ENCODE peak calls at places on chromosomes 2 and 18, in six cellular contexts. One of them, this sample, is unnamed.

GRCh38 chr18:30280861-30281470 is 761.6 kb downstream of the DSC3 start:
- DNase-seq in HTR-8/SVneo: peak
- DNase-seq in CD8-positive, alpha-beta T cell: no peak
- DNase-seq in adipocyte: peak
- DNase-seq in cardiac muscle cell: peak
- DNase-seq in left colon: no peak
- DNase-seq in this sample: peak

GRCh38 chr2:159855153-159856140 is 57.4 kb upstream of the CD302 start:
- DNase-seq in CD8-positive, alpha-beta T cell: no peak
- DNase-seq in adipocyte: peak
- DNase-seq in left colon: no peak
- DNase-seq in cardiac muscle cell: no peak
- DNase-seq in HTR-8/SVneo: no peak
- DNase-seq in this sample: no peak

GRCh38 chr2:217335341-217335966 is 475.6 kb upstream of the TNP1 start:
- DNase-seq in left colon: no peak
- DNase-seq in HTR-8/SVneo: no peak
- DNase-seq in cardiac muscle cell: no peak
- DNase-seq in CD8-positive, alpha-beta T cell: no peak
- DNase-seq in adipocyte: no peak
- DNase-seq in this sample: no peak

GRCh38 chr18:33577688-33578370 is at the start of gene ASXL3:
- DNase-seq in HTR-8/SVneo: no peak
- DNase-seq in left colon: peak
- DNase-seq in cardiac muscle cell: peak
- DNase-seq in CD8-positive, alpha-beta T cell: no peak
- DNase-seq in adipocyte: peak
- DNase-seq in this sample: peak

GRCh38 chr2:63486861-63487290 is 101.4 kb downstream of the WDPCP start:
- DNase-seq in HTR-8/SVneo: no peak
- DNase-seq in adipocyte: no peak
- DNase-seq in left colon: no peak
- DNase-seq in cardiac muscle cell: peak
- DNase-seq in CD8-positive, alpha-beta T cell: no peak
- DNase-seq in this sample: no peak

GRCh38 chr18:55398858-55399257 is 189.1 kb downstream of the TCF4 start:
- DNase-seq in cardiac muscle cell: no peak
- DNase-seq in CD8-positive, alpha-beta T cell: no peak
- DNase-seq in left colon: no peak
- DNase-seq in HTR-8/SVneo: no peak
- DNase-seq in adipocyte: no peak
- DNase-seq in this sample: no peak

GRCh38 chr2:225637199-225637598 is 237.7 kb downstream of the NYAP2 start:
- DNase-seq in adipocyte: peak
- DNase-seq in left colon: peak
- DNase-seq in HTR-8/SVneo: no peak
- DNase-seq in CD8-positive, alpha-beta T cell: no peak
- DNase-seq in cardiac muscle cell: no peak
- DNase-seq in this sample: no peak

GRCh38 chr2:95023222-95023597 is 2.3 kb upstream of the MAL start:
- DNase-seq in HTR-8/SVneo: no peak
- DNase-seq in left colon: peak
- DNase-seq in adipocyte: no peak
- DNase-seq in CD8-positive, alpha-beta T cell: peak
- DNase-seq in cardiac muscle cell: no peak
- DNase-seq in this sample: no peak

GRCh38 chr2:226030369-226031077 is 631.0 kb downstream of the NYAP2 start:
- DNase-seq in cardiac muscle cell: peak
- DNase-seq in left colon: no peak
- DNase-seq in HTR-8/SVneo: no peak
- DNase-seq in CD8-positive, alpha-beta T cell: no peak
- DNase-seq in adipocyte: no peak
- DNase-seq in this sample: no peak

GRCh38 chr2:85795331-85796045 is 41.7 kb downstream of the ATOH8 start:
- DNase-seq in adipocyte: no peak
- DNase-seq in HTR-8/SVneo: no peak
- DNase-seq in left colon: no peak
- DNase-seq in CD8-positive, alpha-beta T cell: no peak
- DNase-seq in cardiac muscle cell: no peak
- DNase-seq in this sample: no peak

GRCh38 chr2:18356676-18357075 is 203.8 kb downstream of the RDH14 start:
- DNase-seq in left colon: no peak
- DNase-seq in CD8-positive, alpha-beta T cell: no peak
- DNase-seq in HTR-8/SVneo: peak
- DNase-seq in adipocyte: peak
- DNase-seq in cardiac muscle cell: no peak
- DNase-seq in this sample: no peak

GRCh38 chr2:10169581-10169980 is 47.0 kb downstream of the RRM2 start:
- DNase-seq in HTR-8/SVneo: peak
- DNase-seq in adipocyte: peak
- DNase-seq in CD8-positive, alpha-beta T cell: no peak
- DNase-seq in left colon: no peak
- DNase-seq in cardiac muscle cell: no peak
- DNase-seq in this sample: no peak

GRCh38 chr2:121080013-121080772 is 204.8 kb downstream of the TFCP2L1 start:
- DNase-seq in adipocyte: peak
- DNase-seq in HTR-8/SVneo: peak
- DNase-seq in left colon: peak
- DNase-seq in CD8-positive, alpha-beta T cell: no peak
- DNase-seq in cardiac muscle cell: peak
- DNase-seq in this sample: peak

GRCh38 chr2:46564350-46564749 is 85.0 kb downstream of the TMEM247 start:
- DNase-seq in cardiac muscle cell: no peak
- DNase-seq in adipocyte: no peak
- DNase-seq in left colon: no peak
- DNase-seq in CD8-positive, alpha-beta T cell: no peak
- DNase-seq in HTR-8/SVneo: no peak
- DNase-seq in this sample: no peak

GRCh38 chr18:6748241-6748640 is 18.7 kb downstream of the ARHGAP28 start:
- DNase-seq in left colon: no peak
- DNase-seq in adipocyte: no peak
- DNase-seq in CD8-positive, alpha-beta T cell: no peak
- DNase-seq in cardiac muscle cell: peak
- DNase-seq in HTR-8/SVneo: no peak
- DNase-seq in this sample: no peak

GRCh38 chr2:37523861-37524362 is 147.5 kb downstream of the CDC42EP3 start:
- DNase-seq in CD8-positive, alpha-beta T cell: no peak
- DNase-seq in adipocyte: peak
- DNase-seq in cardiac muscle cell: no peak
- DNase-seq in left colon: no peak
- DNase-seq in HTR-8/SVneo: no peak
- DNase-seq in this sample: peak

GRCh38 chr2:10709290-10709939 is 12.0 kb upstream of the ATP6V1C2 start:
- DNase-seq in adipocyte: no peak
- DNase-seq in HTR-8/SVneo: peak
- DNase-seq in CD8-positive, alpha-beta T cell: no peak
- DNase-seq in left colon: peak
- DNase-seq in cardiac muscle cell: peak
- DNase-seq in this sample: no peak

GRCh38 chr2:234495801-234496441 is 960 bp downstream of the ARL4C start:
- DNase-seq in CD8-positive, alpha-beta T cell: no peak
- DNase-seq in left colon: peak
- DNase-seq in cardiac muscle cell: peak
- DNase-seq in HTR-8/SVneo: no peak
- DNase-seq in adipocyte: peak
- DNase-seq in this sample: peak

GRCh38 chr2:74447230-74447999 is 5.7 kb upstream of the RTKN start:
- DNase-seq in CD8-positive, alpha-beta T cell: no peak
- DNase-seq in cardiac muscle cell: no peak
- DNase-seq in HTR-8/SVneo: no peak
- DNase-seq in left colon: no peak
- DNase-seq in adipocyte: no peak
- DNase-seq in this sample: no peak

GRCh38 chr2:227817940-227818568 is 4.4 kb downstream of the CCL20 start:
- DNase-seq in left colon: peak
- DNase-seq in adipocyte: peak
- DNase-seq in CD8-positive, alpha-beta T cell: peak
- DNase-seq in HTR-8/SVneo: peak
- DNase-seq in cardiac muscle cell: peak
- DNase-seq in this sample: peak

GRCh38 chr2:49251766-49252165 is 97.5 kb upstream of the FSHR start:
- DNase-seq in CD8-positive, alpha-beta T cell: no peak
- DNase-seq in left colon: no peak
- DNase-seq in HTR-8/SVneo: no peak
- DNase-seq in cardiac muscle cell: no peak
- DNase-seq in adipocyte: peak
- DNase-seq in this sample: no peak

GRCh38 chr18:2050016-2050415 is 521.3 kb downstream of the METTL4 start:
- DNase-seq in cardiac muscle cell: no peak
- DNase-seq in adipocyte: no peak
- DNase-seq in HTR-8/SVneo: no peak
- DNase-seq in left colon: no peak
- DNase-seq in CD8-positive, alpha-beta T cell: no peak
- DNase-seq in this sample: no peak

GRCh38 chr2:9975328-9975727 is 23.8 kb downstream of the GRHL1 start:
- DNase-seq in left colon: peak
- DNase-seq in CD8-positive, alpha-beta T cell: no peak
- DNase-seq in cardiac muscle cell: no peak
- DNase-seq in HTR-8/SVneo: no peak
- DNase-seq in adipocyte: no peak
- DNase-seq in this sample: no peak